ENCODE peak calls at places on chromosomes 7 and 10, in four cellular contexts. J is uterus, C is non-pigmented ciliary epithelial cell, Z is upper lobe of left lung. H is an unnamed sample.
A peak's percentile ranks its signal among the peaks of the same experiment; 100 is the strongest.

GRCh38 chr7:41047192-41047591 is 655.7 kb downstream of the INHBA start:
- DNase-seq in J (no peak), C (no peak), Z (no peak), H (no peak)

GRCh38 chr10:77566914-77567566 is 70.6 kb downstream of the KCNMA1 start:
- DNase-seq in J (no peak), C (no peak), Z (no peak), H (no peak)

GRCh38 chr7:100655908-100656674 is at the start of gene ACTL6B:
- DNase-seq in J (no peak), C (no peak), Z (peak; percentile 32), H (no peak)

GRCh38 chr7:64183126-64183742 is 23.8 kb upstream of the ZNF735 start:
- DNase-seq in J (no peak), C (no peak), Z (no peak), H (no peak)

GRCh38 chr10:117214401-117214800 is 17.1 kb downstream of the KCNK18 start:
- DNase-seq in J (no peak), C (no peak), Z (no peak), H (no peak)

GRCh38 chr7:69735582-69735981 is 137.3 kb downstream of the AUTS2 start:
- DNase-seq in J (no peak), C (no peak), Z (no peak), H (no peak)

GRCh38 chr7:72020301-72020700 is 391.8 kb downstream of the CALN1 start:
- DNase-seq in J (no peak), C (no peak), Z (no peak), H (no peak)

GRCh38 chr7:139989366-139990141 is 73.2 kb downstream of the PARP12 start:
- DNase-seq in J (no peak), C (no peak), Z (no peak), H (no peak)